ENCODE peak calls at places on chromosomes 7 and 10, in seven cellular contexts. One of them, this sample, is unnamed.
A peak's percentile ranks its signal among the peaks of the same experiment; 100 is the strongest.

GRCh38 chr7:97004931-97005763 is at the start of gene DLX6:
- DNase-seq in uterus: peak; percentile 40
- DNase-seq in spleen: no peak
- DNase-seq in testis: peak; percentile 83
- DNase-seq in body of pancreas: no peak
- DNase-seq in transverse colon: peak; percentile 38
- DNase-seq in K562: no peak
- DNase-seq in this sample: no peak

GRCh38 chr10:126239844-126240243 is 148.4 kb downstream of the ADAM12 start:
- DNase-seq in uterus: no peak
- DNase-seq in spleen: no peak
- DNase-seq in testis: no peak
- DNase-seq in body of pancreas: no peak
- DNase-seq in transverse colon: no peak
- DNase-seq in K562: no peak
- DNase-seq in this sample: no peak

GRCh38 chr10:18140149-18140956 is at the start of gene CACNB2:
- DNase-seq in uterus: peak; percentile 83
- DNase-seq in spleen: no peak
- DNase-seq in testis: peak; percentile 71
- DNase-seq in body of pancreas: peak; percentile 76
- DNase-seq in transverse colon: peak; percentile 75
- DNase-seq in K562: no peak
- DNase-seq in this sample: peak; percentile 8

GRCh38 chr10:124332426-124332825 is 86.3 kb downstream of the OAT start:
- DNase-seq in uterus: no peak
- DNase-seq in spleen: no peak
- DNase-seq in testis: no peak
- DNase-seq in body of pancreas: no peak
- DNase-seq in transverse colon: no peak
- DNase-seq in K562: no peak
- DNase-seq in this sample: no peak

GRCh38 chr10:4034907-4035581 is 250.0 kb upstream of the KLF6 start:
- DNase-seq in uterus: no peak
- DNase-seq in spleen: no peak
- DNase-seq in testis: no peak
- DNase-seq in body of pancreas: no peak
- DNase-seq in transverse colon: peak; percentile 22
- DNase-seq in K562: no peak
- DNase-seq in this sample: no peak

GRCh38 chr10:65751218-65751617 is 1174.6 kb upstream of the LRRTM3 start:
- DNase-seq in uterus: no peak
- DNase-seq in spleen: no peak
- DNase-seq in testis: no peak
- DNase-seq in body of pancreas: no peak
- DNase-seq in transverse colon: no peak
- DNase-seq in K562: no peak
- DNase-seq in this sample: no peak

GRCh38 chr10:42111661-42112330 is 526.6 kb downstream of the ZNF33B start:
- DNase-seq in uterus: no peak
- DNase-seq in spleen: no peak
- DNase-seq in testis: no peak
- DNase-seq in body of pancreas: no peak
- DNase-seq in transverse colon: no peak
- DNase-seq in K562: no peak
- DNase-seq in this sample: no peak

GRCh38 chr10:2556883-2557282 is 510.5 kb upstream of the PFKP start:
- DNase-seq in uterus: no peak
- DNase-seq in spleen: no peak
- DNase-seq in testis: no peak
- DNase-seq in body of pancreas: no peak
- DNase-seq in transverse colon: no peak
- DNase-seq in K562: no peak
- DNase-seq in this sample: no peak

GRCh38 chr10:14782691-14783363 is 8.1 kb upstream of the FAM107B start:
- DNase-seq in uterus: peak; percentile 49
- DNase-seq in spleen: no peak
- DNase-seq in testis: no peak
- DNase-seq in body of pancreas: no peak
- DNase-seq in transverse colon: peak; percentile 24
- DNase-seq in K562: no peak
- DNase-seq in this sample: no peak

GRCh38 chr10:22002531-22003110 is 909 bp downstream of the DNAJC1 start:
- DNase-seq in uterus: no peak
- DNase-seq in spleen: no peak
- DNase-seq in testis: no peak
- DNase-seq in body of pancreas: no peak
- DNase-seq in transverse colon: no peak
- DNase-seq in K562: no peak
- DNase-seq in this sample: no peak

GRCh38 chr10:15563161-15563715 is 156.5 kb downstream of the ITGA8 start:
- DNase-seq in uterus: no peak
- DNase-seq in spleen: no peak
- DNase-seq in testis: no peak
- DNase-seq in body of pancreas: no peak
- DNase-seq in transverse colon: no peak
- DNase-seq in K562: no peak
- DNase-seq in this sample: no peak

GRCh38 chr7:136168021-136168420 is 190.9 kb upstream of the MTPN start:
- DNase-seq in uterus: no peak
- DNase-seq in spleen: no peak
- DNase-seq in testis: no peak
- DNase-seq in body of pancreas: no peak
- DNase-seq in transverse colon: no peak
- DNase-seq in K562: no peak
- DNase-seq in this sample: no peak

GRCh38 chr7:424961-425793 is 94.5 kb downstream of the PDGFA start:
- DNase-seq in uterus: no peak
- DNase-seq in spleen: peak; percentile 68
- DNase-seq in testis: no peak
- DNase-seq in body of pancreas: no peak
- DNase-seq in transverse colon: no peak
- DNase-seq in K562: no peak
- DNase-seq in this sample: no peak

GRCh38 chr10:79483948-79484347 is 28.4 kb upstream of the EIF5AL1 start:
- DNase-seq in uterus: peak; percentile 67
- DNase-seq in spleen: no peak
- DNase-seq in testis: peak; percentile 60
- DNase-seq in body of pancreas: no peak
- DNase-seq in transverse colon: no peak
- DNase-seq in K562: no peak
- DNase-seq in this sample: no peak

GRCh38 chr7:94395141-94396041 is 696 bp downstream of the COL1A2 start:
- DNase-seq in uterus: peak; percentile 85
- DNase-seq in spleen: no peak
- DNase-seq in testis: peak; percentile 83
- DNase-seq in body of pancreas: peak; percentile 66
- DNase-seq in transverse colon: peak; percentile 30
- DNase-seq in K562: peak; percentile 85
- DNase-seq in this sample: peak; percentile 51

GRCh38 chr10:105990529-105990928 is 1174.0 kb downstream of the SORCS1 start:
- DNase-seq in uterus: no peak
- DNase-seq in spleen: no peak
- DNase-seq in testis: no peak
- DNase-seq in body of pancreas: no peak
- DNase-seq in transverse colon: no peak
- DNase-seq in K562: no peak
- DNase-seq in this sample: no peak

GRCh38 chr10:112307631-112308502 is 24.7 kb downstream of the TECTB start:
- DNase-seq in uterus: no peak
- DNase-seq in spleen: no peak
- DNase-seq in testis: peak; percentile 63
- DNase-seq in body of pancreas: peak; percentile 44
- DNase-seq in transverse colon: peak; percentile 39
- DNase-seq in K562: peak; percentile 64
- DNase-seq in this sample: peak; percentile 56

GRCh38 chr10:131928248-131929095 is 27.7 kb downstream of the PPP2R2D start:
- DNase-seq in uterus: no peak
- DNase-seq in spleen: peak; percentile 73
- DNase-seq in testis: no peak
- DNase-seq in body of pancreas: no peak
- DNase-seq in transverse colon: no peak
- DNase-seq in K562: peak; percentile 37
- DNase-seq in this sample: peak; percentile 64

GRCh38 chr10:52541082-52541481 is 227.0 kb downstream of the DKK1 start:
- DNase-seq in uterus: no peak
- DNase-seq in spleen: no peak
- DNase-seq in testis: no peak
- DNase-seq in body of pancreas: no peak
- DNase-seq in transverse colon: no peak
- DNase-seq in K562: no peak
- DNase-seq in this sample: no peak

GRCh38 chr10:128018704-128019103 is 107.5 kb downstream of the MKI67 start:
- DNase-seq in uterus: no peak
- DNase-seq in spleen: no peak
- DNase-seq in testis: no peak
- DNase-seq in body of pancreas: no peak
- DNase-seq in transverse colon: no peak
- DNase-seq in K562: no peak
- DNase-seq in this sample: no peak

GRCh38 chr10:17059197-17059688 is 70.4 kb downstream of the CUBN start:
- DNase-seq in uterus: no peak
- DNase-seq in spleen: no peak
- DNase-seq in testis: no peak
- DNase-seq in body of pancreas: no peak
- DNase-seq in transverse colon: no peak
- DNase-seq in K562: no peak
- DNase-seq in this sample: no peak

GRCh38 chr7:1078519-1078918 is 9.4 kb upstream of the GPER1 start:
- DNase-seq in uterus: no peak
- DNase-seq in spleen: no peak
- DNase-seq in testis: no peak
- DNase-seq in body of pancreas: no peak
- DNase-seq in transverse colon: no peak
- DNase-seq in K562: no peak
- DNase-seq in this sample: no peak

DNA sequence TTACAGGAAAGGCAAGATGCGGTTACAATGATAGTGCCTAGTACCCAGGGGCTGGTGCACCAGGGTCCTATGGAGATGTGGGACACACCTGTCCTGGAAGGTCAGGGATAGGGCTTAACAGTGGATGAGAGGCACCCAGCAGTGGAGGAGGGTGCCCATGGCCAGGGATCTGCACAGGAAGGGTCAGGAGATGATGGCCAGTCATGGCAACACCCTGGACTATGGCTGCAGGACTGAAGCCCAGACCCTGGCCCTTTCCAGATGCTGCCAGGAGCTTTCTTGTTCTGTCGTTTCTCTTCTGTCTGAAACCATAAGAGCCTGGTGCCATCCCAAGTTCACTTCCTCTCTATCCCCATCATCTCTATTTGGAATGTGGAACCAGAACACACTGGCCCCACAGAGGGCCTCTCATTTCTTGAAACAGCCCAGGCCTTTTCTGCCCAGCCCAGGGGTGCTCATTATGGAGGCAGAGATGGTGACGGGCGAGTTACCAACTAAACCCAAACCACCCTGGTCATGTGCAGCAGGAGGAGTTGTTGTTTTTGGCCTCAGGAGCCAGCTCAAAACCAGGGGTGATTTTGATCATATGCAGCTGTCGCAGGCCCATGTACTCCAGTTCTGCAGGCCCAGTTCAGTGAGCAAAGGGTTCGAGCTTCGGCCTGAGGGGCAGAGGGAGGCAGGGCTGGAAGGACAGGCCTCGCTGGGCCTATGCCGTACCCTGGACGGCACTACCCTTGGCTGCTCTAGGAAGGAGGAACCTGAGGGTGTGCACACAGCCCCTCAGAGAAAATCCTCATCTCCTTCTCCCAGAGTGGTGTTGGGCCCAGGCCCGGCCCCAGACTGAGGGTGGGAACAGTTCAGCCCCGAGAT is 52.6 kb upstream of the GDF10 start:
- DNase-seq in uterus: no peak
- DNase-seq in spleen: peak; percentile 57
- DNase-seq in testis: no peak
- DNase-seq in body of pancreas: no peak
- DNase-seq in transverse colon: peak; percentile 2
- DNase-seq in K562: no peak
- DNase-seq in this sample: no peak
- TF ChIP-seq POLR2A in uterus: no peak
- TF ChIP-seq POLR2A in spleen: no peak
- TF ChIP-seq POLR2A in testis: no peak
- TF ChIP-seq POLR2A in body of pancreas: no peak
- TF ChIP-seq POLR2A in transverse colon: no peak
- TF ChIP-seq POLR2A in K562: no peak
- TF ChIP-seq POLR2A in this sample: no peak

DNA sequence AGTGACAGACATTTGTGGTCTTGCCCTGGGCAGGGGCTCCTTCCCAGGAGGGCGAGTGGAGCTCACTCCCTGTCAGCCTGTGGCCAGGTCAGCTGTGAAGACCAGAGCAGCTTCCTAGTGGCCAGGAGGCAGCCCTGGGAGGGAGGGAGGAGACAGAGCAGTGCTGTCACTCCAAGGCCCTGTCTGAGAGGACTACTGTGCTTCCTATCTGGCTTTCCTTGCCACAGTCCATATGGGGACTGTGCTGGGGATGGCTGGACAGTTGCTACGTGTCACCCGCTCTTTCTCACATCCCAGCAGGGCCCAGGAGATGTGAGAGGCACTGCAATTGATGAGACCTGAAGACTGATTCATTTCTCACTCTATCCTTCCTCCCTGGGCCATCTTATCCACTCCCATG is 15.2 kb upstream of the ADCYAP1R1 start:
- DNase-seq in uterus: no peak
- DNase-seq in spleen: no peak
- DNase-seq in testis: no peak
- DNase-seq in body of pancreas: no peak
- DNase-seq in transverse colon: no peak
- DNase-seq in K562: no peak
- DNase-seq in this sample: no peak
- TF ChIP-seq POLR2A in uterus: no peak
- TF ChIP-seq POLR2A in spleen: no peak
- TF ChIP-seq POLR2A in testis: no peak
- TF ChIP-seq POLR2A in body of pancreas: no peak
- TF ChIP-seq POLR2A in transverse colon: no peak
- TF ChIP-seq POLR2A in K562: no peak
- TF ChIP-seq POLR2A in this sample: no peak

DNA sequence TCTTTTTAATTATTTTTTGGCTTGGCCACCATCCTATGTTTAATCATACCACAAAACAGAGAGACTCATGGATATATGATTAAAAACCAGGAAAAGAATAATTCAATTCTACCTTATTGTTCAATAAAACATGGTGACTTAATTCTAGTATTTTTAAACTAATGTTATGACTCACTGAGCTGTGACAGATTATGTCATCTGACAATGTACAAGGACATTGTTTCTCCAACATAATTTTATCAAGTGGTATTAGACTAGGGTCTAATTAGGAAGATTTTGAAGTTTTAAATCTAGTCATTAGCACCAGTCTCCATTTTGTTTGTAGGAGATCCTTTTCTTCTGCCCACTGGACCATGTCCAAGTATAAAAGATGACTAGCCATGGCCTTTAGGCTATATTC is 199.3 kb upstream of the MDFIC start:
- DNase-seq in uterus: no peak
- DNase-seq in spleen: no peak
- DNase-seq in testis: no peak
- DNase-seq in body of pancreas: no peak
- DNase-seq in transverse colon: no peak
- DNase-seq in K562: no peak
- DNase-seq in this sample: no peak
- TF ChIP-seq POLR2A in uterus: no peak
- TF ChIP-seq POLR2A in spleen: no peak
- TF ChIP-seq POLR2A in testis: no peak
- TF ChIP-seq POLR2A in body of pancreas: no peak
- TF ChIP-seq POLR2A in transverse colon: no peak
- TF ChIP-seq POLR2A in K562: no peak
- TF ChIP-seq POLR2A in this sample: no peak

GRCh38 chr7:77538186-77538907 is 1.3 kb downstream of the PTPN12 start:
- DNase-seq in uterus: peak; percentile 90
- DNase-seq in spleen: peak; percentile 83
- DNase-seq in testis: peak; percentile 88
- DNase-seq in body of pancreas: peak; percentile 84
- DNase-seq in transverse colon: peak; percentile 89
- DNase-seq in K562: peak; percentile 83
- DNase-seq in this sample: no peak
- TF ChIP-seq POLR2A in uterus: no peak
- TF ChIP-seq POLR2A in spleen: no peak
- TF ChIP-seq POLR2A in testis: no peak
- TF ChIP-seq POLR2A in body of pancreas: peak; percentile 49
- TF ChIP-seq POLR2A in transverse colon: no peak
- TF ChIP-seq POLR2A in K562: peak; percentile 63
- TF ChIP-seq POLR2A in this sample: no peak